ENCODE peak calls at places on chromosome 6, in nine cellular contexts. E, S, T, Y, J, U, G, V and R are unnamed samples.

GRCh38 chr6:106360410-106360988 is at the start of gene CRYBG1:
- DNase-seq in E (peak; percentile 75), S (peak; percentile 74), T (peak; percentile 99), Y (no peak), J (peak; percentile 86), U (peak; percentile 88), G (peak; percentile 26), V (no peak), R (peak; percentile 69)

GRCh38 chr6:10418361-10418861 is 3.5 kb upstream of the TFAP2A start:
- DNase-seq in E (no peak), S (no peak), T (peak; percentile 66), Y (no peak), J (no peak), U (no peak), G (no peak), V (no peak), R (no peak)

GRCh38 chr6:72219536-72219935 is 333.2 kb downstream of the RIMS1 start:
- DNase-seq in E (no peak), S (no peak), T (no peak), Y (no peak), J (no peak), U (no peak), G (no peak), V (no peak), R (no peak)

GRCh38 chr6:2795960-2796359 is 30.8 kb downstream of the WRNIP1 start:
- DNase-seq in E (no peak), S (no peak), T (no peak), Y (no peak), J (no peak), U (no peak), G (no peak), V (no peak), R (no peak)

GRCh38 chr6:134029495-134030455 is 22.6 kb downstream of the SLC2A12 start:
- DNase-seq in E (no peak), S (no peak), T (no peak), Y (no peak), J (no peak), U (no peak), G (no peak), V (no peak), R (no peak)

GRCh38 chr6:138726066-138727060 is 47.2 kb upstream of the CCDC28A start:
- DNase-seq in E (no peak), S (no peak), T (no peak), Y (no peak), J (no peak), U (no peak), G (no peak), V (no peak), R (no peak)

GRCh38 chr6:129774697-129775447 is 64.9 kb upstream of the ARHGAP18 start:
- DNase-seq in E (peak; percentile 68), S (peak; percentile 81), T (peak; percentile 95), Y (peak; percentile 61), J (peak; percentile 75), U (peak; percentile 71), G (peak; percentile 84), V (peak; percentile 14), R (no peak)

GRCh38 chr6:169780571-169781091 is 29.2 kb downstream of the ERMARD start:
- DNase-seq in E (no peak), S (no peak), T (no peak), Y (peak; percentile 66), J (no peak), U (no peak), G (no peak), V (no peak), R (no peak)

GRCh38 chr6:12516070-12516469 is 200.5 kb upstream of the PHACTR1 start:
- DNase-seq in E (no peak), S (no peak), T (no peak), Y (no peak), J (peak; percentile 36), U (no peak), G (peak; percentile 50), V (no peak), R (no peak)

GRCh38 chr6:33746036-33746600 is 587 bp downstream of the IP6K3 start:
- DNase-seq in E (no peak), S (peak; percentile 96), T (peak; percentile 74), Y (peak; percentile 21), J (peak; percentile 58), U (peak; percentile 86), G (no peak), V (no peak), R (no peak)

GRCh38 chr6:131858765-131859490 is 51.1 kb downstream of the ENPP1 start:
- DNase-seq in E (no peak), S (no peak), T (no peak), Y (peak; percentile 92), J (no peak), U (no peak), G (no peak), V (no peak), R (no peak)

GRCh38 chr6:107590378-107590777 is 100.5 kb downstream of the SOBP start:
- DNase-seq in E (no peak), S (no peak), T (no peak), Y (no peak), J (no peak), U (no peak), G (no peak), V (no peak), R (no peak)

GRCh38 chr6:108464506-108465084 is 96.1 kb upstream of the FOXO3 start:
- DNase-seq in E (no peak), S (no peak), T (no peak), Y (no peak), J (no peak), U (no peak), G (no peak), V (no peak), R (no peak)

GRCh38 chr6:142886431-142887170 is 58.4 kb downstream of the HIVEP2 start:
- DNase-seq in E (no peak), S (no peak), T (no peak), Y (peak; percentile 45), J (no peak), U (no peak), G (no peak), V (no peak), R (no peak)

GRCh38 chr6:140043762-140044378 is 669.4 kb upstream of the CITED2 start:
- DNase-seq in E (peak; percentile 43), S (no peak), T (no peak), Y (peak; percentile 59), J (no peak), U (no peak), G (no peak), V (no peak), R (no peak)

GRCh38 chr6:16276991-16277981 is 38.9 kb downstream of the GMPR start:
- DNase-seq in E (peak; percentile 83), S (peak; percentile 72), T (peak; percentile 95), Y (peak; percentile 91), J (peak; percentile 52), U (no peak), G (peak; percentile 80), V (peak; percentile 86), R (no peak)

GRCh38 chr6:159999240-159999671 is 30.4 kb downstream of the IGF2R start:
- DNase-seq in E (no peak), S (no peak), T (no peak), Y (no peak), J (no peak), U (no peak), G (no peak), V (no peak), R (no peak)

GRCh38 chr6:159997498-159998101 is 28.7 kb downstream of the IGF2R start:
- DNase-seq in E (no peak), S (no peak), T (peak; percentile 43), Y (no peak), J (no peak), U (no peak), G (no peak), V (no peak), R (no peak)

GRCh38 chr6:159998543-159998942 is 29.7 kb downstream of the IGF2R start:
- DNase-seq in E (no peak), S (no peak), T (no peak), Y (no peak), J (no peak), U (no peak), G (no peak), V (no peak), R (no peak)

GRCh38 chr6:160002882-160003281 is 34.0 kb downstream of the IGF2R start:
- DNase-seq in E (no peak), S (no peak), T (no peak), Y (no peak), J (no peak), U (no peak), G (no peak), V (no peak), R (no peak)

GRCh38 chr6:160000280-160000704 is 31.4 kb downstream of the IGF2R start:
- DNase-seq in E (no peak), S (no peak), T (no peak), Y (peak; percentile 37), J (no peak), U (no peak), G (no peak), V (no peak), R (no peak)
- H3K27ac ChIP-seq in E (no peak overlapping the region), S (no peak overlapping the region), T (no peak overlapping the region), Y (no peak overlapping the region), J (no peak overlapping the region), U (no peak overlapping the region), G (no peak overlapping the region), V (no peak overlapping the region), R (no peak overlapping the region)

GRCh38 chr6:30612213-30612612 is 4.8 kb downstream of the PPP1R10 start:
- DNase-seq in E (no peak), S (no peak), T (no peak), Y (peak; percentile 23), J (no peak), U (no peak), G (no peak), V (no peak), R (no peak)
- TF ChIP-seq CTCF in E (peak; percentile 42), S (no peak), T (peak; percentile 49), Y (peak; percentile 34), J (no peak), U (no peak), G (peak; percentile 14), V (peak; percentile 23), R (no peak)

DNA sequence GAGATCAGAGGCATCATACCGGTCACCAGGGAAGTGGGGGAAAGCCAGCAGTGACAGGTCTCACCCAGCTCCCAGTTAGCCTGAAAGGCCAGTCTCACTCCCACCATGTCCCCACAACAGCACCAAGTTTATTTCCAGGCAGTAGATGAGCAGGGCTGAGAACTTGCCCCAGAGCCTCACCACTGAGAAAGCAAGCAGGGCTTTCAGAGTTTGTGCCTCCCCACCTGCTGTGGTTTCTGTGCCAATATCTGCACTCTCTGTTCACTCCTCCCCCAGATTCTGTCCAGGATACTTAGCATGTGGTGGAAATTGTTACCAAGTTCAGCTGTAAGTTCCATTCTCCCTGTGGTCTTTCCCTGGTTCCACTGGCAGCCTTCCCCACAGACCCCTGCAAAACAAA is 255.0 kb upstream of the HTR1E start:
- DNase-seq in E (no peak), S (no peak), T (no peak), Y (no peak), J (no peak), U (no peak), G (no peak), V (no peak), R (no peak)
- H3K9me3 ChIP-seq in E (no peaks in the 10 kb centered on the region), S (no peaks in the 10 kb centered on the region), T (peaks cover 28% of the 10 kb centered on the region), Y (peaks cover 2% of the 10 kb centered on the region), J (no peaks in the 10 kb centered on the region), U (no peaks in the 10 kb centered on the region), G (no peaks in the 10 kb centered on the region), V (no peaks in the 10 kb centered on the region), R (no peaks in the 10 kb centered on the region)

DNA sequence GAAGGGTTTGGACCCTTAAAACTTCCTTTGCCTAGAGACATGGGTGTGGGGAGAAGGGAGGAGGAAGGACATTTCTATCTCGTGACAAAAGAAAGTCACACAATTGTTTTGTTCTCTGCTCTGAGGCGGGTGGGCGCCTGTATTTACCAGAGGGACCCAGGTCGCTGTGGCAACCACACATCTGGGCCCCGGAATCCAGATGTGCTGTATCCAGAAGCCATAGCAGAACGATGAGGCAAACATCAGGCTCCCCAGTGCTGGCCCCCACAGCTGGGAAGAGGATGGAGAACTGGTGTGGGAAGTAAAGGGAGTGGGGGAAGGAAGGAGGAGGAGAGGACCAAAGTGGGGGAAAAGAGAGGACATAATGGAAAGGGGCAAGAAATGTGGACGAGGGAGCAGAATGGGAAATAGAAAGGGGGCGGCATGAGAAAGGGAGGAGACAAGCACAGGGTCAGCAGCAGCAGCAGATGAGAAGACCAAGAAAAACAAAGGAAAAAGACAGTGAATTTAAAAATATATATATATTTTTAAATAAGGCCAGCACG is 3.4 kb upstream of the TNXB start:
- DNase-seq in E (no peak), S (peak; percentile 87), T (no peak), Y (no peak), J (no peak), U (no peak), G (no peak), V (no peak), R (no peak)
- H3K27ac ChIP-seq in E (no peak overlapping the region), S (peak overlapping the region; percentile 80), T (no peak overlapping the region), Y (no peak overlapping the region), J (peak overlapping the region; percentile 74), U (no peak overlapping the region), G (peak overlapping the region; percentile 90), V (peak overlapping the region; percentile 68), R (no peak overlapping the region)